ENCODE peak calls at places on chromosome 10, in five cellular contexts. P is SK-N-SH, U is MCF 10A, L is cardiac fibroblast, A is H9. H is an unnamed sample.

GRCh38 chr10:86957471-86958108 is at the start of gene MMRN2:
- DNase-seq in L (peak), A (peak), U (no peak), P (no peak), H (no peak)

GRCh38 chr10:118955531-118956252 is 73.8 kb upstream of the NANOS1 start:
- DNase-seq in P (no peak), L (peak), A (peak), U (no peak), H (no peak)

GRCh38 chr10:3293536-3294431 is 121.2 kb upstream of the PITRM1 start:
- DNase-seq in U (no peak), L (peak), P (no peak), A (no peak), H (peak)

GRCh38 chr10:43867113-43867512 is 218.4 kb upstream of the ZNF32 start:
- DNase-seq in U (no peak), A (no peak), P (no peak), L (no peak), H (no peak)

GRCh38 chr10:92688927-92689662 is 660 bp upstream of the HHEX start:
- DNase-seq in A (peak), U (no peak), L (peak), P (peak), H (peak)

GRCh38 chr10:103481974-103482531 is 3.0 kb upstream of the CALHM3 start:
- DNase-seq in P (peak), L (peak), A (no peak), U (peak), H (no peak)

GRCh38 chr10:78251041-78251434 is 217.4 kb downstream of the RPS24 start:
- DNase-seq in P (no peak), L (no peak), U (no peak), A (no peak), H (no peak)

GRCh38 chr10:73953665-73954064 is 42.7 kb downstream of the PLAU start:
- DNase-seq in U (no peak), A (no peak), L (peak), P (no peak), H (no peak)

GRCh38 chr10:6659451-6659850 is 79.4 kb upstream of the PRKCQ start:
- DNase-seq in L (no peak), A (no peak), U (no peak), P (no peak), H (no peak)

GRCh38 chr10:86692023-86692514 is 23.8 kb downstream of the LDB3 start:
- DNase-seq in A (no peak), U (no peak), L (no peak), P (no peak), H (no peak)

GRCh38 chr10:31927597-31928530 is 767 bp downstream of the ARHGAP12 start:
- DNase-seq in L (peak), U (peak), A (peak), P (peak), H (peak)

GRCh38 chr10:102770108-102770482 is 26.3 kb downstream of the WBP1L start:
- DNase-seq in L (no peak), U (no peak), A (no peak), P (no peak), H (no peak)

GRCh38 chr10:86068532-86069337 is 297.9 kb downstream of the GRID1 start:
- DNase-seq in L (no peak), A (no peak), U (peak), P (no peak), H (no peak)

GRCh38 chr10:63683686-63684085 is 162.5 kb downstream of the REEP3 start:
- DNase-seq in U (no peak), P (no peak), A (no peak), L (no peak), H (no peak)

GRCh38 chr10:77710759-77711682 is 73.4 kb upstream of the KCNMA1 start:
- DNase-seq in U (peak), A (peak), L (peak), P (peak), H (peak)

GRCh38 chr10:47260505-47261111 is 39.4 kb upstream of the GDF10 start:
- DNase-seq in U (no peak), A (no peak), L (no peak), P (peak), H (no peak)

GRCh38 chr10:132533571-132534260 is 3.9 kb upstream of the INPP5A start:
- DNase-seq in U (no peak), P (no peak), L (no peak), A (no peak), H (peak)

GRCh38 chr10:80589726-80590373 is 52.1 kb downstream of the SH2D4B start:
- DNase-seq in L (no peak), U (no peak), P (no peak), A (no peak), H (no peak)

GRCh38 chr10:125953778-125954385 is 57.5 kb downstream of the FANK1 start:
- DNase-seq in U (no peak), P (no peak), A (no peak), L (no peak), H (no peak)

GRCh38 chr10:3139135-3139910 is 33.3 kb downstream of the PITRM1 start:
- DNase-seq in A (no peak), L (no peak), U (no peak), P (no peak), H (no peak)

GRCh38 chr10:4525095-4525494 is 300.9 kb upstream of the AKR1E2 start:
- DNase-seq in A (no peak), P (no peak), U (no peak), L (no peak), H (no peak)

GRCh38 chr10:110553905-110554304 is 13.6 kb upstream of the SMC3 start:
- DNase-seq in L (no peak), A (no peak), P (no peak), U (no peak), H (no peak)

GRCh38 chr10:3963191-3963673 is 178.2 kb upstream of the KLF6 start:
- DNase-seq in A (no peak), L (no peak), P (no peak), U (no peak), H (no peak)

GRCh38 chr10:35027567-35027966 is 62.6 kb downstream of the CUL2 start:
- DNase-seq in P (peak), L (peak), U (peak), A (no peak), H (no peak)

GRCh38 chr10:88122145-88122544 is 258.7 kb downstream of the PTEN start:
- DNase-seq in P (no peak), A (no peak), U (no peak), L (no peak), H (no peak)

GRCh38 chr10:4069491-4069890 is 284.5 kb upstream of the KLF6 start:
- DNase-seq in L (peak), A (no peak), P (no peak), U (no peak), H (no peak)

GRCh38 chr10:18665815-18666558 is 6.8 kb downstream of the ARL5B start:
- DNase-seq in U (no peak), A (no peak), P (no peak), L (no peak), H (no peak)
- TF ChIP-seq CTCF in U (no peak), A (no peak), P (no peak), L (no peak), H (no peak)

DNA sequence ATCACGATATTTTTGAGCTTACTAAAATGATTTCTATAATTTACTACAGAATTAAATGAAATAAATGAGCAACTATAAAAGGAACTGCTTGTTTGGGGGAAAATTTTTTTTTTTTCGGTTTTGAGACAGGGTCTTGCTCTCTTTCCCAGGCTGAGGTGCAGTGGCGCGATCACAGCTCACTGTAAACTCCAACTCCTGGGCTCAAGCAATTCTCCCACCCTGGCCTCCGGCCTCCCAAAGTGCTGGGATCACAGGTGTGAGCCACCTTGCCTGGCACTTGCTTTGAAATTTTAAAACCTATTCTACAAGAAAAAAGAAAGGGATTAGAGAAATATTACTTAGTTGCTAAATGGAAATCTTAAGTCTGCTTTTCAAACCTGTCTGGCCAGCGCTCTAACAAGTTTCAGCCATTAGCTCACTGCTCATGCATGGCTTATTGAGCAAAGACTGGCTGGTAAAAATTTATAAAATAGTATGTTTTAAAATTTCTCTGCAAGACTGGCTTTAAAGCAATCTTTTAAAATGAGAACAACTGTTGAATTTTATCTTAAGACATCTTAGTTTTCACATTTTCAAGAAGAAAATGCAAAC is 144.0 kb downstream of the ATE1 start:
- DNase-seq in L (no peak), P (no peak), A (no peak), U (no peak), H (no peak)
- TF ChIP-seq CTCF in L (no peak), P (no peak), A (no peak), U (no peak), H (no peak)

GRCh38 chr10:131183546-131184045 is 127.9 kb downstream of the TCERG1L start:
- DNase-seq in P (no peak), U (no peak), A (peak), L (no peak), H (no peak)

GRCh38 chr10:131179386-131179785 is 132.1 kb downstream of the TCERG1L start:
- DNase-seq in L (no peak), P (no peak), U (no peak), A (peak), H (no peak)

GRCh38 chr10:131180086-131180485 is 131.4 kb downstream of the TCERG1L start:
- DNase-seq in U (no peak), L (no peak), P (no peak), A (no peak), H (no peak)

GRCh38 chr10:131178956-131179355 is 132.6 kb downstream of the TCERG1L start:
- DNase-seq in P (no peak), U (no peak), A (no peak), L (no peak), H (no peak)

GRCh38 chr10:131180941-131181855 is 130.3 kb downstream of the TCERG1L start:
- DNase-seq in A (peak), U (no peak), P (no peak), L (no peak), H (no peak)
- TF ChIP-seq CTCF in A (no peak), U (no peak), P (no peak), L (no peak), H (no peak)

GRCh38 chr10:1048349-1048731 is 579 bp downstream of the IDI1 start:
- DNase-seq in A (no peak), P (peak), L (peak), U (peak), H (no peak)

GRCh38 chr10:1049425-1049958 is 573 bp upstream of the IDI1 start:
- DNase-seq in L (no peak), A (no peak), P (peak), U (no peak), H (no peak)

GRCh38 chr10:1050555-1050954 is 1.6 kb upstream of the IDI1 start:
- DNase-seq in U (peak), L (no peak), A (peak), P (no peak), H (no peak)

GRCh38 chr10:1048732-1049424 is at the start of gene IDI1:
- DNase-seq in P (peak), L (peak), U (peak), A (peak), H (peak)

GRCh38 chr10:1050145-1050544 is 1.2 kb upstream of the IDI1 start:
- DNase-seq in U (peak), P (no peak), A (no peak), L (peak), H (peak)
- TF ChIP-seq CTCF in U (no peak), P (no peak), A (no peak), L (no peak), H (no peak)

DNA sequence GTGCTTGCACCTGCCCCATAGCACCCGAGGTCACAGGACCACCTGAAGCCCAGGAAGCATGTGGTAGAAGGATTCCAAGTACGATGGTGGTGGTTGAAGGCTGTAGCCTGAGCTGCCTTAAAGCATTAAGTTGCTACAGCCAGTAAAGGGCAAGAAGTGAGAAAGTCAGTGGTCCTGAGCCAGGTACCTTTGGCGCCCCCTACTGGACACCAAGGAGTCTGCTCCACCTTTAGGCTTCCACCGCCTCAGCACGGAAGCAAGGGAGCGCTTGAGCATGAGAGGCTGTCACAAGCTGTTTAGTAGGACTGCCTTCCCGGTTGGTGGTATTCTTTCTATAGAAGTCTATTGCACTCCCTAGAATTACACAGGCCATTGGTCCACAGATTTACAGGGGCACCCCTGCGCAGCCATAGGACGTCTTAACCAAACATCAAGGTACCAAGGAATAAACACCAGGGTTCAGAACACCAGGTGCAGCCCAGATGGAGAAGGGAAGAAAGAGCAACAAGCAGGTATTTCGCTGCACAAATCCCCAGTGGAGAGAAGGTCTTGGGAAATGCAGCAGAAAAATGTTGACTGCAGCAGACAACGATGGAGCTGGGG is 2.2 kb downstream of the CRTAC1 start:
- DNase-seq in L (peak), A (peak), P (peak), U (peak), H (peak)
- TF ChIP-seq CTCF in L (peak), A (peak), P (peak), U (peak), H (peak)

DNA sequence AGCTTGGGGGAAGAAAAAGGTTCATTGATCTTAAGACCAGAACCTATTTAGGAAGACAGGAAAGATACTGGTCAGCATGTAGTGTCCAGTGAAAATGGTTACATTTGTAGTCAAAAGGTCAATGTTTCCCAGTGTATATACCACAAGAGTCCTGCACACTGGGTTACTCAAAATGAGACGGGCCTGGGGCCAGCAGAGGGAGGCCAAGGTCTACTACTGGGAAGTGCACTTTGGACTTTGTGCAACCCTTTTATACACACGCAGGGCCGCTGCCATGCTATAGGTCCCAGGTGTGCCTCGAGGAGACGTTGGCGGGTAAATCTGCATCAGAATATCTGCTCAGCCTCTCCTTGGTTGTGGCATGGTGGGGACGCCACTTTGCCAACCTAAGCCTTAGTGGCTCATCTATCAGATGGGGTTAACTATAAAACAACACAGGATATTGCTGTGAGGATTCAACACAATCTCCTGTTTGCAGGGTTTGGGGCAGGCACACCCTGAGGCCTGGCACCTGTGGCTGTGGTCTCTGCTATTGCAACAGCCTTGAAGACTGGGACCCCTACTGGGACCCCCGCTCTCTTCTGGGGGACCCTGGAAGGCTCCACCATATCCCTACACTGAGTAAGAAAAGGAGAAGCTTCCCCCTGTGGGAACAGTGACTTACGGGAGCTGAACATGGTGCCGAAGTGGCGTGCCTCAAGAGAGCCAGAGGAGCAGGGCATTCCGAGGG is 19.7 kb downstream of the CLRN3 start:
- DNase-seq in L (no peak), P (no peak), U (peak), A (no peak), H (no peak)
- TF ChIP-seq CTCF in L (no peak), P (no peak), U (no peak), A (no peak), H (no peak)

GRCh38 chr10:130254168-130255061 is 118.2 kb downstream of the GLRX3 start:
- DNase-seq in P (no peak), A (no peak), U (peak), L (no peak), H (no peak)
- TF ChIP-seq CTCF in P (no peak), A (peak), U (peak), L (no peak), H (no peak)

H was measured in nephron progenitor cell.